ENCODE peak calls at places on chromosome 2, in seven cellular contexts. One of them, this sample, is unnamed.
A peak's percentile ranks its signal among the peaks of the same experiment; 100 is the strongest.

GRCh38 chr2:3785890-3786273 is 82.5 kb downstream of the DCDC2C start:
- DNase-seq in fibroblast of pulmonary artery: no peak
- DNase-seq in pancreas: no peak
- DNase-seq in amniotic stem cell: no peak
- DNase-seq in effector CD4-positive, alpha-beta T cell: no peak
- DNase-seq in glomerular endothelial cell: no peak
- DNase-seq in iris pigment epithelial cell: no peak
- DNase-seq in this sample: no peak

GRCh38 chr2:207513577-207514257 is 16.0 kb upstream of the CREB1 start:
- DNase-seq in fibroblast of pulmonary artery: peak; percentile 92
- DNase-seq in pancreas: no peak
- DNase-seq in amniotic stem cell: peak; percentile 81
- DNase-seq in effector CD4-positive, alpha-beta T cell: no peak
- DNase-seq in glomerular endothelial cell: no peak
- DNase-seq in iris pigment epithelial cell: peak; percentile 96
- DNase-seq in this sample: no peak

GRCh38 chr2:2773692-2774091 is 442.6 kb upstream of the MYT1L start:
- DNase-seq in fibroblast of pulmonary artery: no peak
- DNase-seq in pancreas: no peak
- DNase-seq in amniotic stem cell: no peak
- DNase-seq in effector CD4-positive, alpha-beta T cell: no peak
- DNase-seq in glomerular endothelial cell: no peak
- DNase-seq in iris pigment epithelial cell: no peak
- DNase-seq in this sample: no peak

GRCh38 chr2:158745067-158745865 is 49.9 kb upstream of the DAPL1 start:
- DNase-seq in fibroblast of pulmonary artery: peak; percentile 82
- DNase-seq in pancreas: peak; percentile 26
- DNase-seq in amniotic stem cell: peak; percentile 24
- DNase-seq in effector CD4-positive, alpha-beta T cell: peak; percentile 9
- DNase-seq in glomerular endothelial cell: peak; percentile 42
- DNase-seq in iris pigment epithelial cell: peak; percentile 79
- DNase-seq in this sample: peak; percentile 32

GRCh38 chr2:120550274-120550673 is 185.4 kb upstream of the GLI2 start:
- DNase-seq in fibroblast of pulmonary artery: no peak
- DNase-seq in pancreas: no peak
- DNase-seq in amniotic stem cell: no peak
- DNase-seq in effector CD4-positive, alpha-beta T cell: no peak
- DNase-seq in glomerular endothelial cell: no peak
- DNase-seq in iris pigment epithelial cell: no peak
- DNase-seq in this sample: no peak

GRCh38 chr2:49978341-49978740 is 824.0 kb upstream of the FSHR start:
- DNase-seq in fibroblast of pulmonary artery: no peak
- DNase-seq in pancreas: no peak
- DNase-seq in amniotic stem cell: no peak
- DNase-seq in effector CD4-positive, alpha-beta T cell: no peak
- DNase-seq in glomerular endothelial cell: no peak
- DNase-seq in iris pigment epithelial cell: no peak
- DNase-seq in this sample: no peak

GRCh38 chr2:126793885-126794613 is 104.6 kb upstream of the TEX51 start:
- DNase-seq in fibroblast of pulmonary artery: no peak
- DNase-seq in pancreas: no peak
- DNase-seq in amniotic stem cell: no peak
- DNase-seq in effector CD4-positive, alpha-beta T cell: no peak
- DNase-seq in glomerular endothelial cell: no peak
- DNase-seq in iris pigment epithelial cell: no peak
- DNase-seq in this sample: no peak

GRCh38 chr2:10120158-10120937 is 2.2 kb upstream of the RRM2 start:
- DNase-seq in fibroblast of pulmonary artery: peak; percentile 87
- DNase-seq in pancreas: peak; percentile 96
- DNase-seq in amniotic stem cell: peak; percentile 52
- DNase-seq in effector CD4-positive, alpha-beta T cell: peak; percentile 88
- DNase-seq in glomerular endothelial cell: no peak
- DNase-seq in iris pigment epithelial cell: peak; percentile 92
- DNase-seq in this sample: no peak

GRCh38 chr2:216406861-216407260 is 5.4 kb upstream of the SMARCAL1 start:
- DNase-seq in fibroblast of pulmonary artery: no peak
- DNase-seq in pancreas: no peak
- DNase-seq in amniotic stem cell: no peak
- DNase-seq in effector CD4-positive, alpha-beta T cell: no peak
- DNase-seq in glomerular endothelial cell: no peak
- DNase-seq in iris pigment epithelial cell: no peak
- DNase-seq in this sample: no peak

GRCh38 chr2:237195396-237196119 is 109.9 kb downstream of the COPS8 start:
- DNase-seq in fibroblast of pulmonary artery: no peak
- DNase-seq in pancreas: no peak
- DNase-seq in amniotic stem cell: no peak
- DNase-seq in effector CD4-positive, alpha-beta T cell: no peak
- DNase-seq in glomerular endothelial cell: no peak
- DNase-seq in iris pigment epithelial cell: no peak
- DNase-seq in this sample: no peak

GRCh38 chr2:225400060-225400511 is 576 bp downstream of the NYAP2 start:
- DNase-seq in fibroblast of pulmonary artery: peak; percentile 60
- DNase-seq in pancreas: no peak
- DNase-seq in amniotic stem cell: peak; percentile 10
- DNase-seq in effector CD4-positive, alpha-beta T cell: no peak
- DNase-seq in glomerular endothelial cell: no peak
- DNase-seq in iris pigment epithelial cell: peak; percentile 72
- DNase-seq in this sample: no peak

GRCh38 chr2:119483896-119484718 is 40.2 kb downstream of the SCTR start:
- DNase-seq in fibroblast of pulmonary artery: no peak
- DNase-seq in pancreas: no peak
- DNase-seq in amniotic stem cell: no peak
- DNase-seq in effector CD4-positive, alpha-beta T cell: no peak
- DNase-seq in glomerular endothelial cell: no peak
- DNase-seq in iris pigment epithelial cell: no peak
- DNase-seq in this sample: no peak

GRCh38 chr2:97662386-97662894 is 1.4 kb downstream of the ACTR1B start:
- DNase-seq in fibroblast of pulmonary artery: no peak
- DNase-seq in pancreas: no peak
- DNase-seq in amniotic stem cell: no peak
- DNase-seq in effector CD4-positive, alpha-beta T cell: no peak
- DNase-seq in glomerular endothelial cell: no peak
- DNase-seq in iris pigment epithelial cell: no peak
- DNase-seq in this sample: no peak

GRCh38 chr2:82968381-82968780 is 1490.7 kb downstream of the SUCLG1 start:
- DNase-seq in fibroblast of pulmonary artery: peak; percentile 50
- DNase-seq in pancreas: no peak
- DNase-seq in amniotic stem cell: no peak
- DNase-seq in effector CD4-positive, alpha-beta T cell: no peak
- DNase-seq in glomerular endothelial cell: no peak
- DNase-seq in iris pigment epithelial cell: peak; percentile 50
- DNase-seq in this sample: no peak

GRCh38 chr2:60880988-60881932 is at the start of gene REL:
- DNase-seq in fibroblast of pulmonary artery: peak; percentile 93
- DNase-seq in pancreas: peak; percentile 92
- DNase-seq in amniotic stem cell: peak; percentile 79
- DNase-seq in effector CD4-positive, alpha-beta T cell: peak; percentile 84
- DNase-seq in glomerular endothelial cell: no peak
- DNase-seq in iris pigment epithelial cell: peak; percentile 93
- DNase-seq in this sample: peak; percentile 75

GRCh38 chr2:1781291-1782080 is 37.2 kb upstream of the PXDN start:
- DNase-seq in fibroblast of pulmonary artery: no peak
- DNase-seq in pancreas: no peak
- DNase-seq in amniotic stem cell: no peak
- DNase-seq in effector CD4-positive, alpha-beta T cell: peak; percentile 36
- DNase-seq in glomerular endothelial cell: no peak
- DNase-seq in iris pigment epithelial cell: no peak
- DNase-seq in this sample: no peak

GRCh38 chr2:200509227-200509607 is 651 bp downstream of the KCTD18 start:
- DNase-seq in fibroblast of pulmonary artery: no peak
- DNase-seq in pancreas: no peak
- DNase-seq in amniotic stem cell: no peak
- DNase-seq in effector CD4-positive, alpha-beta T cell: no peak
- DNase-seq in glomerular endothelial cell: no peak
- DNase-seq in iris pigment epithelial cell: peak; percentile 23
- DNase-seq in this sample: no peak

GRCh38 chr2:203532957-203533695 is 2.0 kb downstream of the RAPH1 start:
- DNase-seq in fibroblast of pulmonary artery: peak; percentile 74
- DNase-seq in pancreas: no peak
- DNase-seq in amniotic stem cell: no peak
- DNase-seq in effector CD4-positive, alpha-beta T cell: no peak
- DNase-seq in glomerular endothelial cell: no peak
- DNase-seq in iris pigment epithelial cell: peak; percentile 34
- DNase-seq in this sample: no peak

GRCh38 chr2:62705859-62706720 is 577 bp downstream of the EHBP1 start:
- DNase-seq in fibroblast of pulmonary artery: peak; percentile 51
- DNase-seq in pancreas: peak; percentile 52
- DNase-seq in amniotic stem cell: peak; percentile 33
- DNase-seq in effector CD4-positive, alpha-beta T cell: peak; percentile 22
- DNase-seq in glomerular endothelial cell: no peak
- DNase-seq in iris pigment epithelial cell: peak; percentile 38
- DNase-seq in this sample: no peak